ENCODE peak calls at places on chromosomes 16 and 17, in eight cellular contexts. K, M, Z, O, P, S, J and Q are unnamed samples.
A peak's percentile ranks its signal among the peaks of the same experiment; 100 is the strongest.

GRCh38 chr16:8851761-8852403 is 16.9 kb downstream of the CARHSP1 start:
- DNase-seq in S (no peak), J (no peak), Z (no peak), O (no peak), M (peak; percentile 39), P (no peak), K (no peak), Q (no peak)

GRCh38 chr16:11977206-11978041 is 890 bp downstream of the SNX29 start:
- DNase-seq in S (peak; percentile 48), K (no peak), M (peak; percentile 80), Z (peak; percentile 15), P (no peak), O (no peak), J (peak; percentile 41), Q (no peak)

GRCh38 chr16:48501516-48502377 is 108.2 kb downstream of the N4BP1 start:
- DNase-seq in P (no peak), O (no peak), J (peak; percentile 25), Z (peak; percentile 12), K (no peak), M (peak; percentile 47), S (no peak), Q (no peak)

GRCh38 chr17:15981646-15982580 is 17.6 kb downstream of the ZSWIM7 start:
- DNase-seq in O (no peak), K (no peak), P (no peak), M (no peak), S (no peak), J (peak; percentile 37), Z (no peak), Q (no peak)

GRCh38 chr16:1651509-1652342 is 26.4 kb upstream of the JPT2 start:
- DNase-seq in O (no peak), S (no peak), J (no peak), K (no peak), Z (no peak), P (no peak), M (no peak), Q (no peak)

GRCh38 chr17:44642861-44643260 is 13.4 kb upstream of the MEIOC start:
- DNase-seq in K (no peak), O (no peak), S (no peak), P (no peak), Z (no peak), M (no peak), J (no peak), Q (no peak)

GRCh38 chr16:69595127-69596036 is 29.6 kb downstream of the NFAT5 start:
- DNase-seq in J (peak; percentile 23), K (no peak), P (peak; percentile 37), M (no peak), Z (no peak), S (no peak), O (no peak), Q (no peak)

GRCh38 chr16:66521951-66522771 is 27.8 kb downstream of the TK2 start:
- DNase-seq in M (no peak), K (peak; percentile 79), P (no peak), O (peak; percentile 67), S (no peak), J (peak; percentile 53), Z (peak; percentile 90), Q (no peak)

GRCh38 chr17:79936661-79937434 is 97.6 kb upstream of the CBX4 start:
- DNase-seq in O (no peak), M (no peak), J (no peak), P (no peak), K (no peak), Z (no peak), S (no peak), Q (no peak)

GRCh38 chr16:56354746-56355145 is 70.6 kb downstream of the AMFR start:
- DNase-seq in K (peak; percentile 20), P (no peak), Z (no peak), J (no peak), M (peak; percentile 59), S (no peak), O (no peak), Q (no peak)

GRCh38 chr17:18261146-18261515 is 669 bp downstream of the MIEF2 start:
- DNase-seq in M (peak; percentile 87), J (peak; percentile 49), P (peak; percentile 24), K (peak; percentile 77), O (peak; percentile 91), S (peak; percentile 64), Z (no peak), Q (peak; percentile 57)

GRCh38 chr16:4989391-4990006 is 31.4 kb downstream of the SEC14L5 start:
- DNase-seq in S (no peak), M (no peak), J (peak; percentile 38), K (no peak), O (no peak), P (no peak), Z (no peak), Q (no peak)

DNA sequence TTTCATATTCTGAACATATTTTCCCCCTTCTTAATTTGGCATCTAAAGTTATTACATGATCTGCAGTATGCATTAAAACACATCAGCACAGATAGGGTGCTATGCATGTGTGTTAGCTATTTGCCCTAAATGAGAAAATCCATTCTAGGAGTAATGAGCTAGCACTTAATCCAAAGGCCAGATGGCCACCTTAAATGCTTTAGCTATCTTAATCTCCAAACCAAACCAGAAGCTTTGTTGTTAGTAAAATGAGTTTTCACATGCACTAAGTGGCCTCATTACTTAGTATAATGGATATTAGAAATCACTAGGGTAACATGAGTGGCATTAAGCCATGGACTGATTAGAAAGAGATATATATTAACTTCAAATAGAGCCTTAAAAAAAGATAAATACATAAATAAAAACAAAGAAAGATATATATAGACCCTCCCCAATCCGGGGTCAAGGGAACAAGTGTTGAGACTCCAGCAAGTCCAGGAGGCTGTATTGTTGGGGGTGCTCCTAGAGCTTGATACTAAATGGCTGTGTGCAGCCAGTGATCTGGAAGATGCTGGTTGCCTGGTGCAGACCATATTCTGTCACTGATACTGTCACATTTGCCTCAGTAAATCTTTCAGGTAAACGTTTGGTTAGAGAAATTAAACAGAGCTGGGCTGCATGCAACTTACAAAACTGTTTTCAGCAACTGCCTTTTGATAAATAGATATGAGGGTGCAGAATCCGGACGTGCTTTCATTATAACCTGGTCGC is 67.3 kb downstream of the MYH10 start:
- DNase-seq in Z (no peak), P (no peak), S (no peak), O (no peak), K (no peak), J (no peak), M (no peak), Q (no peak)
- H3K27ac ChIP-seq in Z (no peak overlapping the region), P (no peak overlapping the region), S (no peak overlapping the region), O (no peak overlapping the region), K (no peak overlapping the region), J (no peak overlapping the region), M (no peak overlapping the region), Q (no peak overlapping the region)

GRCh38 chr16:84649511-84649861 is 1.2 kb downstream of the KLHL36 start:
- DNase-seq in S (no peak), J (no peak), P (no peak), Z (no peak), O (no peak), M (no peak), K (no peak), Q (no peak)

GRCh38 chr16:84650062-84650991 is 2.0 kb downstream of the KLHL36 start:
- DNase-seq in K (no peak), P (peak; percentile 44), M (no peak), S (no peak), J (no peak), O (no peak), Z (no peak), Q (no peak)

GRCh38 chr16:84647830-84648594 is at the start of gene KLHL36:
- DNase-seq in S (peak; percentile 69), M (peak; percentile 73), P (no peak), O (peak; percentile 36), Z (no peak), J (peak; percentile 98), K (peak; percentile 66), Q (peak; percentile 49)

GRCh38 chr16:84652565-84652964 is 4.3 kb downstream of the KLHL36 start:
- DNase-seq in M (no peak), O (no peak), S (no peak), Z (no peak), P (no peak), K (no peak), J (no peak), Q (no peak)

DNA sequence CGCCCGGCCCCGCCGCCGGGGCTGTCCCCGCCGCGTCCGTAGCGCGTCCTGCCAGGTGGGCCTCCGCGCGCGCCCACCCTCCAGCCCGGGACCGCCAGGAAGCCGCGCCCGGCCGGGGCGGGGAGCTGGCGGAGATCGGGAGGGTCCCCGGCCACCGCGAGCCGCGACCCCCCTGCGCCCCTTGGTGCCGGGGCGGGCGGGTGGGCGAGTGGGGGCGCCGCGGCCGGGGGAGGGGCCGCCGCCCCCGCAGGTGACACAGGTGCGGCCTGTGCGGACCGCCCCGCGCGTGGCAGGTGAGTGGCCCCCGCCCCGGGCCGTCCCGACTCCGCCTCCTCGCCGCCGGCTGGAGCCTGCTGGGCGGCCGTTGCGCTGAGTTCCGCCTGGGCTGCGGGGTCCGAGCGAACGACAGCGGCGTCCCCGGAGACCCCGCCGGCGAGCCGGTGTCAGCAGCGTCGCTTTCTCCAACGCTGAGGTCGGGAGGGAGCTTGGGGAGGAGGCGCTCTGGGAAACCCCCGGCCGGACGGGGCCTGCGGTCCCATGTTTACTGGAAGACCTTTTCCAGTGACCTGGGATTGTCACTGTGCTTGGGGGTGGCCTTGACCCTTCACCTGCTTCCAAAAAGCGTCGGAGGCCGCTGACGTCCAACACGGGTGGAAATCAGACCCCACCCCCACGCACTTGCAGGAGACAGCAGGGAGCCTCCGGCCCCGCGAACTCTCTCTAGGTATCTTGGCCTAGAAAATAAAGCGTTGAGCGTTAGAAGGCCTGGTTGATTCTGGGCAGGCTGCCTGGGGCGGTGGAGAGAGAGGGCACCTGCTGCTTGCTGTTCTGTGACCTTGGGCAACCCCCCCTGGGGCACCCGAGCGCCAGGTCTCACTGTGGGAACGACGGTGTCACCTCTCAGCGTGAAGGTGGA is 542 bp downstream of the KLHL36 start:
- DNase-seq in O (no peak), J (peak; percentile 94), Z (no peak), S (peak; percentile 72), K (peak; percentile 68), P (no peak), M (peak; percentile 81), Q (peak; percentile 48)
- TF ChIP-seq POLR2AphosphoS5 in O (no peak), J (no peak), Z (no peak), S (no peak), K (no peak), P (no peak), M (no peak), Q (no peak)

DNA sequence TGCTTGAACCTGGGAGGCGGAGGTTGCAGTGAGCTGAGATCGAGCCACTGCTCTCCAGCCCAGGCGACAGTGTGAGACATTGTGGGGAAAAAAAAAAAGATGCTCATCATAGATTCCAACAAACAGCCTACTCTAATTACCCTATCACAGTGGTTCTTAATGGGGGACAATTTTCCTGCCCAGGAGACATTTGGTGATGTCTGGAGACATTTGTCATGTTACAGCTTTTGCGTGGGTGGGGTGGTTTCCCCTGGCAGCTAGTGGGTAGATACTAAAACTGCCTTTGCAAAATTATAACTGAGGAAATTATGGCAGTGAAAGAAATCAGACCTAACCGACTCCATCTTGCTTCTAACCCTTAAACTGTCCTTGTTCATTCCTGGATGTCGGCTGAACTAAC is 92.5 kb upstream of the RBL2 start:
- DNase-seq in J (no peak), S (no peak), Z (no peak), O (no peak), M (no peak), K (no peak), P (no peak), Q (no peak)
- TF ChIP-seq POLR2A in J (no peak), S (no peak), Z (no peak), O (no peak), M (no peak), K (no peak), P (no peak), Q (no peak)

DNA sequence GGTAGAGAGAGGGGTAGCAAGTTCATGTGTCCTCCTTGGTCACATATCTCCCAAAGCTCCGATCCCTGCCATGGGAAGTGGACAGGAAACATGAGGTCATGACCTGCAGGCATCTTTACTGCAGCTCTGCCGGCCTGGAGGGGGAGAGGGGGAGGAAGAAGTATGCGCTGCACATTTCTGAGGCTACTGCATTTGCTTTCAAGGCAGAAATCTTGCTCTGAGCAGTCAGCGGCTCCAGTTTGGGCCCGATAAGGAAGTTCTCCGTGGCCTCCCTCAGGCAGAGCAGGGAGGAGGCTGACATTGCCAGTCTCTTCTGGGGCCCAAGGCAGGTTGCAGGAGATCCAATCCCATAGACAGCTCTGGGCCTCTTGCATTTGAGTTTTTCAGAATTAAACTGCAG is 1.5 kb upstream of the NHERF1 start:
- DNase-seq in K (no peak), Z (no peak), O (no peak), M (peak; percentile 66), P (no peak), J (peak; percentile 53), S (no peak), Q (no peak)
- H3K27ac ChIP-seq in K (peak overlapping the region; percentile 92), Z (no peak overlapping the region), O (peak overlapping the region; percentile 20), M (no peak overlapping the region), P (no peak overlapping the region), J (peak overlapping the region; percentile 53), S (no peak overlapping the region), Q (no peak overlapping the region)